ENCODE peak calls at places on chromosomes 11 and 22, in ten cellular contexts. One of them, this sample, is unnamed.

GRCh38 chr22:22059476-22060002 is 77.0 kb upstream of the TOP3B start:
- DNase-seq in spleen: no peak
- DNase-seq in BE2C: no peak
- DNase-seq in activated CD8-positive, alpha-beta memory T cell treated with anti-CD3 and anti-CD28 coated beads for 4 hours: no peak
- DNase-seq in cardiac fibroblast: no peak
- DNase-seq in HTR-8/SVneo: no peak
- DNase-seq in sciatic nerve: no peak
- DNase-seq in bronchial epithelial cell: no peak
- DNase-seq in CD8-positive, alpha-beta T cell: no peak
- DNase-seq in activated gamma-delta T cell treated with anti-CD3 and anti-CD28 coated beads, Interleukin-2, amount 50 U/mL, for 16 hours: no peak
- DNase-seq in this sample: no peak

GRCh38 chr11:96335389-96335788 is 7.6 kb downstream of the MAML2 start:
- DNase-seq in HTR-8/SVneo: no peak
- DNase-seq in CD8-positive, alpha-beta T cell: no peak
- DNase-seq in sciatic nerve: no peak
- DNase-seq in cardiac fibroblast: no peak
- DNase-seq in BE2C: no peak
- DNase-seq in bronchial epithelial cell: no peak
- DNase-seq in activated CD8-positive, alpha-beta memory T cell treated with anti-CD3 and anti-CD28 coated beads for 4 hours: no peak
- DNase-seq in spleen: no peak
- DNase-seq in activated gamma-delta T cell treated with anti-CD3 and anti-CD28 coated beads, Interleukin-2, amount 50 U/mL, for 16 hours: no peak
- DNase-seq in this sample: no peak

GRCh38 chr11:657691-658126 is 20.6 kb downstream of the DRD4 start:
- DNase-seq in activated CD8-positive, alpha-beta memory T cell treated with anti-CD3 and anti-CD28 coated beads for 4 hours: no peak
- DNase-seq in bronchial epithelial cell: no peak
- DNase-seq in BE2C: no peak
- DNase-seq in cardiac fibroblast: no peak
- DNase-seq in sciatic nerve: no peak
- DNase-seq in activated gamma-delta T cell treated with anti-CD3 and anti-CD28 coated beads, Interleukin-2, amount 50 U/mL, for 16 hours: no peak
- DNase-seq in CD8-positive, alpha-beta T cell: no peak
- DNase-seq in HTR-8/SVneo: no peak
- DNase-seq in spleen: no peak
- DNase-seq in this sample: no peak

GRCh38 chr22:19239464-19239863 is 52.1 kb downstream of the CLTCL1 start:
- DNase-seq in CD8-positive, alpha-beta T cell: no peak
- DNase-seq in HTR-8/SVneo: no peak
- DNase-seq in BE2C: no peak
- DNase-seq in spleen: no peak
- DNase-seq in bronchial epithelial cell: no peak
- DNase-seq in cardiac fibroblast: no peak
- DNase-seq in sciatic nerve: no peak
- DNase-seq in activated CD8-positive, alpha-beta memory T cell treated with anti-CD3 and anti-CD28 coated beads for 4 hours: no peak
- DNase-seq in activated gamma-delta T cell treated with anti-CD3 and anti-CD28 coated beads, Interleukin-2, amount 50 U/mL, for 16 hours: no peak
- DNase-seq in this sample: no peak

GRCh38 chr22:24133187-24133965 is 47.9 kb upstream of the SUSD2 start:
- DNase-seq in sciatic nerve: no peak
- DNase-seq in CD8-positive, alpha-beta T cell: peak; percentile 55
- DNase-seq in cardiac fibroblast: peak; percentile 15
- DNase-seq in BE2C: no peak
- DNase-seq in HTR-8/SVneo: no peak
- DNase-seq in activated gamma-delta T cell treated with anti-CD3 and anti-CD28 coated beads, Interleukin-2, amount 50 U/mL, for 16 hours: no peak
- DNase-seq in activated CD8-positive, alpha-beta memory T cell treated with anti-CD3 and anti-CD28 coated beads for 4 hours: no peak
- DNase-seq in bronchial epithelial cell: no peak
- DNase-seq in spleen: no peak
- DNase-seq in this sample: no peak

GRCh38 chr22:27537481-27537891 is 264.1 kb downstream of the MN1 start:
- DNase-seq in CD8-positive, alpha-beta T cell: no peak
- DNase-seq in sciatic nerve: no peak
- DNase-seq in spleen: peak; percentile 35
- DNase-seq in HTR-8/SVneo: no peak
- DNase-seq in activated gamma-delta T cell treated with anti-CD3 and anti-CD28 coated beads, Interleukin-2, amount 50 U/mL, for 16 hours: no peak
- DNase-seq in activated CD8-positive, alpha-beta memory T cell treated with anti-CD3 and anti-CD28 coated beads for 4 hours: no peak
- DNase-seq in BE2C: peak; percentile 53
- DNase-seq in bronchial epithelial cell: no peak
- DNase-seq in cardiac fibroblast: no peak
- DNase-seq in this sample: no peak

GRCh38 chr22:44671742-44672141 is 30.3 kb upstream of the PRR5 start:
- DNase-seq in BE2C: no peak
- DNase-seq in HTR-8/SVneo: no peak
- DNase-seq in CD8-positive, alpha-beta T cell: no peak
- DNase-seq in spleen: no peak
- DNase-seq in bronchial epithelial cell: peak; percentile 72
- DNase-seq in cardiac fibroblast: peak; percentile 37
- DNase-seq in activated gamma-delta T cell treated with anti-CD3 and anti-CD28 coated beads, Interleukin-2, amount 50 U/mL, for 16 hours: no peak
- DNase-seq in sciatic nerve: no peak
- DNase-seq in activated CD8-positive, alpha-beta memory T cell treated with anti-CD3 and anti-CD28 coated beads for 4 hours: no peak
- DNase-seq in this sample: no peak

GRCh38 chr22:21688706-21689381 is 23.0 kb downstream of the PPIL2 start:
- DNase-seq in activated CD8-positive, alpha-beta memory T cell treated with anti-CD3 and anti-CD28 coated beads for 4 hours: no peak
- DNase-seq in bronchial epithelial cell: peak; percentile 7
- DNase-seq in spleen: no peak
- DNase-seq in sciatic nerve: no peak
- DNase-seq in activated gamma-delta T cell treated with anti-CD3 and anti-CD28 coated beads, Interleukin-2, amount 50 U/mL, for 16 hours: no peak
- DNase-seq in BE2C: no peak
- DNase-seq in CD8-positive, alpha-beta T cell: no peak
- DNase-seq in cardiac fibroblast: no peak
- DNase-seq in HTR-8/SVneo: no peak
- DNase-seq in this sample: no peak

GRCh38 chr11:65618763-65619162 is 3.2 kb downstream of the PCNX3 start:
- DNase-seq in activated CD8-positive, alpha-beta memory T cell treated with anti-CD3 and anti-CD28 coated beads for 4 hours: no peak
- DNase-seq in cardiac fibroblast: no peak
- DNase-seq in HTR-8/SVneo: no peak
- DNase-seq in CD8-positive, alpha-beta T cell: no peak
- DNase-seq in activated gamma-delta T cell treated with anti-CD3 and anti-CD28 coated beads, Interleukin-2, amount 50 U/mL, for 16 hours: no peak
- DNase-seq in spleen: peak; percentile 79
- DNase-seq in BE2C: no peak
- DNase-seq in sciatic nerve: no peak
- DNase-seq in bronchial epithelial cell: no peak
- DNase-seq in this sample: no peak

GRCh38 chr11:71194702-71195101 is 57.7 kb downstream of the SHANK2 start:
- DNase-seq in CD8-positive, alpha-beta T cell: no peak
- DNase-seq in sciatic nerve: no peak
- DNase-seq in HTR-8/SVneo: no peak
- DNase-seq in BE2C: no peak
- DNase-seq in spleen: no peak
- DNase-seq in bronchial epithelial cell: no peak
- DNase-seq in cardiac fibroblast: no peak
- DNase-seq in activated CD8-positive, alpha-beta memory T cell treated with anti-CD3 and anti-CD28 coated beads for 4 hours: no peak
- DNase-seq in activated gamma-delta T cell treated with anti-CD3 and anti-CD28 coated beads, Interleukin-2, amount 50 U/mL, for 16 hours: no peak
- DNase-seq in this sample: no peak

GRCh38 chr11:111322534-111322933 is 24.2 kb downstream of the POU2AF3 start:
- DNase-seq in spleen: no peak
- DNase-seq in HTR-8/SVneo: no peak
- DNase-seq in BE2C: no peak
- DNase-seq in sciatic nerve: no peak
- DNase-seq in bronchial epithelial cell: peak; percentile 61
- DNase-seq in CD8-positive, alpha-beta T cell: no peak
- DNase-seq in cardiac fibroblast: no peak
- DNase-seq in activated gamma-delta T cell treated with anti-CD3 and anti-CD28 coated beads, Interleukin-2, amount 50 U/mL, for 16 hours: no peak
- DNase-seq in activated CD8-positive, alpha-beta memory T cell treated with anti-CD3 and anti-CD28 coated beads for 4 hours: no peak
- DNase-seq in this sample: no peak

GRCh38 chr11:20022363-20023081 is 137.8 kb downstream of the DBX1 start:
- DNase-seq in activated gamma-delta T cell treated with anti-CD3 and anti-CD28 coated beads, Interleukin-2, amount 50 U/mL, for 16 hours: no peak
- DNase-seq in cardiac fibroblast: peak; percentile 62
- DNase-seq in spleen: no peak
- DNase-seq in CD8-positive, alpha-beta T cell: no peak
- DNase-seq in HTR-8/SVneo: peak; percentile 34
- DNase-seq in BE2C: no peak
- DNase-seq in bronchial epithelial cell: peak; percentile 89
- DNase-seq in activated CD8-positive, alpha-beta memory T cell treated with anti-CD3 and anti-CD28 coated beads for 4 hours: no peak
- DNase-seq in sciatic nerve: no peak
- DNase-seq in this sample: peak; percentile 51

GRCh38 chr11:93128574-93128973 is 69.2 kb downstream of the SLC36A4 start:
- DNase-seq in spleen: no peak
- DNase-seq in activated gamma-delta T cell treated with anti-CD3 and anti-CD28 coated beads, Interleukin-2, amount 50 U/mL, for 16 hours: no peak
- DNase-seq in CD8-positive, alpha-beta T cell: no peak
- DNase-seq in BE2C: no peak
- DNase-seq in cardiac fibroblast: no peak
- DNase-seq in activated CD8-positive, alpha-beta memory T cell treated with anti-CD3 and anti-CD28 coated beads for 4 hours: no peak
- DNase-seq in HTR-8/SVneo: no peak
- DNase-seq in bronchial epithelial cell: no peak
- DNase-seq in sciatic nerve: no peak
- DNase-seq in this sample: no peak

GRCh38 chr11:66454253-66454652 is 12.5 kb upstream of the PELI3 start:
- DNase-seq in spleen: no peak
- DNase-seq in bronchial epithelial cell: peak; percentile 93
- DNase-seq in activated CD8-positive, alpha-beta memory T cell treated with anti-CD3 and anti-CD28 coated beads for 4 hours: no peak
- DNase-seq in activated gamma-delta T cell treated with anti-CD3 and anti-CD28 coated beads, Interleukin-2, amount 50 U/mL, for 16 hours: no peak
- DNase-seq in BE2C: no peak
- DNase-seq in sciatic nerve: no peak
- DNase-seq in CD8-positive, alpha-beta T cell: no peak
- DNase-seq in HTR-8/SVneo: peak; percentile 73
- DNase-seq in cardiac fibroblast: no peak
- DNase-seq in this sample: no peak

GRCh38 chr11:8062781-8063257 is 18.2 kb upstream of the TUB start:
- DNase-seq in bronchial epithelial cell: no peak
- DNase-seq in CD8-positive, alpha-beta T cell: no peak
- DNase-seq in cardiac fibroblast: no peak
- DNase-seq in activated gamma-delta T cell treated with anti-CD3 and anti-CD28 coated beads, Interleukin-2, amount 50 U/mL, for 16 hours: no peak
- DNase-seq in spleen: peak; percentile 56
- DNase-seq in activated CD8-positive, alpha-beta memory T cell treated with anti-CD3 and anti-CD28 coated beads for 4 hours: no peak
- DNase-seq in sciatic nerve: no peak
- DNase-seq in BE2C: no peak
- DNase-seq in HTR-8/SVneo: no peak
- DNase-seq in this sample: no peak